ENCODE peak calls at places on chromosomes 7 and 10, in nine cellular contexts. O is OCI-LY7, G is heart left ventricle, E is GM13976, X is CD14-positive monocyte, U is heart right ventricle, M is mucosa of descending colon, K is tibial artery, J is tibial nerve. Y is an unnamed sample.

GRCh38 chr10:91298224-91298862 is 77.9 kb downstream of the PCGF5 start:
- DNase-seq in M (peak), U (peak), X (no peak), K (peak), E (peak), J (peak), O (peak), G (peak), Y (peak)

GRCh38 chr10:103832806-103833205 is 22.6 kb downstream of the SH3PXD2A start:
- DNase-seq in M (no peak), E (no peak), X (no peak), J (no peak), K (no peak), U (no peak), O (no peak), G (no peak), Y (no peak)

GRCh38 chr7:150645259-150646020 is 13.3 kb upstream of the GIMAP6 start:
- DNase-seq in U (no peak), J (no peak), E (no peak), X (no peak), K (no peak), O (no peak), M (no peak), G (no peak), Y (no peak)

GRCh38 chr7:6637544-6638229 is 569 bp downstream of the ZNF316 start:
- DNase-seq in K (peak), J (no peak), X (no peak), U (no peak), M (peak), E (peak), O (peak), G (peak), Y (peak)

GRCh38 chr7:38568497-38568896 is 62.7 kb downstream of the AMPH start:
- DNase-seq in M (no peak), X (no peak), E (no peak), K (no peak), U (no peak), O (no peak), J (no peak), G (no peak), Y (no peak)

GRCh38 chr7:122518488-122518887 is 180.4 kb downstream of the RNF133 start:
- DNase-seq in M (no peak), J (no peak), O (no peak), G (no peak), E (no peak), U (no peak), X (no peak), K (no peak), Y (no peak)

GRCh38 chr10:31620236-31621151 is 301.5 kb downstream of the ZEB1 start:
- DNase-seq in X (no peak), E (no peak), M (peak), K (peak), O (no peak), J (peak), U (peak), G (peak), Y (no peak)

GRCh38 chr7:157690833-157691382 is 354.1 kb downstream of the DNAJB6 start:
- DNase-seq in X (peak), K (peak), M (peak), U (peak), O (no peak), E (no peak), J (peak), G (peak), Y (no peak)

GRCh38 chr7:33905389-33906032 is at the start of gene BMPER:
- DNase-seq in O (no peak), X (no peak), J (no peak), G (no peak), E (peak), M (peak), K (peak), U (no peak), Y (peak)

GRCh38 chr7:86647340-86648094 is 3.8 kb downstream of the GRM3 start:
- DNase-seq in U (no peak), K (no peak), J (no peak), G (no peak), M (no peak), O (no peak), X (no peak), E (no peak), Y (no peak)

GRCh38 chr7:83065714-83066113 is 97.0 kb downstream of the PCLO start:
- DNase-seq in X (no peak), K (no peak), O (no peak), M (no peak), U (no peak), J (no peak), G (no peak), E (no peak), Y (no peak)

GRCh38 chr7:111987115-111987826 is 218.9 kb downstream of the DOCK4 start:
- DNase-seq in G (peak), J (no peak), X (peak), E (no peak), U (peak), M (no peak), O (peak), K (no peak), Y (no peak)

GRCh38 chr7:117045927-117046710 is 92.8 kb downstream of the ST7 start:
- DNase-seq in E (no peak), O (no peak), G (no peak), M (no peak), J (no peak), U (no peak), X (no peak), K (no peak), Y (no peak)

GRCh38 chr10:46549171-46550075 is 7.0 kb downstream of the GPRIN2 start:
- DNase-seq in E (no peak), G (peak), J (no peak), M (no peak), K (peak), O (no peak), U (peak), X (peak), Y (no peak)

GRCh38 chr7:17624379-17624778 is 315.9 kb downstream of the SNX13 start:
- DNase-seq in G (no peak), J (no peak), U (no peak), O (no peak), K (no peak), E (no peak), M (no peak), X (no peak), Y (no peak)

GRCh38 chr10:111384556-111384955 is 307.7 kb downstream of the ADRA2A start:
- DNase-seq in K (no peak), X (no peak), G (no peak), J (no peak), O (no peak), E (no peak), U (no peak), M (no peak), Y (no peak)

GRCh38 chr10:73413108-73413527 is 740 bp downstream of the ANXA7 start:
- DNase-seq in G (no peak), K (no peak), X (no peak), J (peak), U (peak), O (peak), M (peak), E (peak), Y (peak)

GRCh38 chr7:64875658-64876406 is 27.2 kb upstream of the ZNF273 start:
- DNase-seq in E (no peak), U (no peak), M (no peak), K (no peak), X (no peak), G (no peak), J (peak), O (no peak), Y (no peak)

GRCh38 chr7:121278120-121279021 is 50.4 kb upstream of the WNT16 start:
- DNase-seq in J (no peak), U (no peak), M (no peak), E (peak), O (no peak), X (no peak), K (no peak), G (no peak), Y (no peak)

GRCh38 chr7:120404042-120404441 is 131.1 kb downstream of the KCND2 start:
- DNase-seq in E (no peak), J (no peak), K (no peak), G (no peak), U (no peak), O (no peak), X (no peak), M (no peak), Y (no peak)

GRCh38 chr7:141198191-141198958 is 124.5 kb downstream of the TMEM178B start:
- DNase-seq in M (no peak), E (no peak), G (no peak), J (no peak), K (no peak), X (no peak), U (no peak), O (no peak), Y (no peak)

GRCh38 chr7:120991570-120991969 is 3.1 kb downstream of the CPED1 start:
- DNase-seq in M (no peak), U (no peak), J (no peak), X (no peak), G (no peak), K (no peak), O (no peak), E (no peak), Y (no peak)

GRCh38 chr7:46383605-46384004 is 462.5 kb upstream of the IGFBP3 start:
- DNase-seq in X (no peak), M (no peak), O (no peak), J (no peak), G (no peak), U (no peak), E (no peak), K (no peak), Y (no peak)

GRCh38 chr10:68423522-68423921 is 16.4 kb upstream of the RUFY2 start:
- DNase-seq in M (no peak), J (no peak), X (no peak), O (no peak), E (no peak), K (no peak), U (no peak), G (no peak), Y (no peak)

GRCh38 chr10:19432000-19432399 is 383.4 kb downstream of the MALRD1 start:
- DNase-seq in E (no peak), O (no peak), X (no peak), G (no peak), U (no peak), K (no peak), J (no peak), M (no peak), Y (no peak)

GRCh38 chr10:77641788-77642397 is 4.3 kb upstream of the KCNMA1 start:
- DNase-seq in U (peak), M (no peak), O (peak), J (peak), E (peak), X (no peak), K (no peak), G (peak), Y (peak)

GRCh38 chr10:44300666-44301649 is 83.9 kb downstream of the CXCL12 start:
- DNase-seq in K (no peak), E (no peak), U (peak), M (no peak), G (peak), X (no peak), O (no peak), J (no peak), Y (no peak)

GRCh38 chr10:25933653-25934608 is at the start of gene MYO3A:
- DNase-seq in G (no peak), K (peak), E (peak), U (no peak), O (no peak), M (no peak), J (no peak), X (no peak), Y (peak)

GRCh38 chr7:2508327-2509231 is 11.0 kb upstream of the LFNG start:
- DNase-seq in M (peak), J (peak), E (peak), O (peak), G (peak), U (peak), K (no peak), X (peak), Y (no peak)

DNA sequence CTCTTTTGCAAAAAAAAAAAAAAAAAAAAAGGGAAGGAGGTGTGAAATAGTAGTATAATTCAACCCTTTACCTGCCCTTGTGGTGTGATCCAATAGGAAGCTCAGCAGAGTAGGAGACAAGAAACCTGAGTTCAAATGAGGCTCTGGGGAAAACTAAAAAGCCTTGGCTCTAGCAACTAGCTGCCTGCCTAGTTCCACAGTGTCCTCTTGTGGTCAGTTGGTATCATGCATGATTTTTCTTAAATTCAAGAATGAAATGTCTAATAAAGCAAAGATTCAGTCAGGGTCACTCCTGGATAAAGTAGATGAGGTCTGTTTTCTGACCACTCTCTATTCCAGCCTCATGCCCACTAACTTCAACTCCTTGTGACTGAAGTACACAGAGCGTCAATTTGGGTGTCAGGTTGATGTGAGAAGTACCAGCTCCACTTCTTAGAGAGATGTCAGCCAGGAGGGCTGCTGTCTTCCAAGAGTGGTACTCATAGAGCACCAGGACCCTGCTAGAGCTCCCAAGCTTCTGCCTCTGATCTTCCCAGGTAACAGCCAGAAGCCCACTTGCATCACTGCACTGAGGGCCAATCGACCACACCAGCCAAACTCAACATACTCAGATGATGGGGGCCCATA is 10.5 kb downstream of the LSM5 start:
- DNase-seq in M (no peak), J (no peak), G (no peak), E (peak), O (peak), X (no peak), K (no peak), U (peak), Y (peak)
- TF ChIP-seq CTCF in M (peak), J (peak), G (peak), E (peak), O (peak), X (peak), K (peak), U (peak), Y (peak)

GRCh38 chr10:89466599-89467035 is 52.2 kb downstream of the IFIT5 start:
- DNase-seq in O (peak), E (no peak), M (no peak), K (no peak), J (no peak), U (no peak), G (no peak), X (no peak), Y (no peak)
- TF ChIP-seq CTCF in O (peak), E (no peak), M (no peak), K (peak), J (peak), U (peak), G (peak), X (peak), Y (no peak)

DNA sequence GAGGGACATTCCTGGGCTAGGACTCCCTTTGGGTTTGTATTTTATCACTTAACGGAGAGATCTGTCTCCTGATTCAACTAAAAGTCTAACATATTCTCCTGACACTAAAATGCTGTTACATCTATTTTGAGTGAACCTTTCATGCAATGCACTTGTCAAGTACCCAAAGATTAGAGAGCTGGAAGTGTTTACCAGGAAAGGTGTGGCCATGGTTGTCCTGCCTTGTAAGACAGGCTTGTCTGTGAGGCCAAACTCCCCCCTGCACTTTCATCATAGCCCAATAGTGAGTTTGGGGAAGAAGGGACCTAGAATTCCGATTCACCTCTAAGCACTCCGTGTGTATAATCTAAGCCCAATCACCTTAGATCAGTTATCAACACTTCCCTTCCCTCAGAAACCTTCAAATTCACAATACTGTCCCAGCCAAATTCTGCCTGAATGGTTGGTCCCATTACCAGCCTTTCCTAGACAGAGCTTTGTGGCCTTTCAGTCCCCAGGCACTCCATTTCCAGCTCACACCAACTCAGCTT is 162.6 kb upstream of the NAMPT start:
- DNase-seq in O (no peak), M (no peak), U (no peak), K (no peak), X (no peak), E (no peak), J (no peak), G (no peak), Y (no peak)
- TF ChIP-seq CTCF in O (no peak), M (no peak), U (no peak), K (no peak), X (no peak), E (no peak), J (no peak), G (no peak), Y (no peak)

GRCh38 chr7:152553671-152554317 is 118.0 kb upstream of the KMT2C start:
- DNase-seq in X (no peak), K (no peak), G (no peak), J (no peak), U (no peak), O (no peak), M (no peak), E (no peak), Y (no peak)
- TF ChIP-seq CTCF in X (no peak), K (no peak), G (no peak), J (no peak), U (no peak), O (no peak), M (no peak), E (no peak), Y (no peak)

DNA sequence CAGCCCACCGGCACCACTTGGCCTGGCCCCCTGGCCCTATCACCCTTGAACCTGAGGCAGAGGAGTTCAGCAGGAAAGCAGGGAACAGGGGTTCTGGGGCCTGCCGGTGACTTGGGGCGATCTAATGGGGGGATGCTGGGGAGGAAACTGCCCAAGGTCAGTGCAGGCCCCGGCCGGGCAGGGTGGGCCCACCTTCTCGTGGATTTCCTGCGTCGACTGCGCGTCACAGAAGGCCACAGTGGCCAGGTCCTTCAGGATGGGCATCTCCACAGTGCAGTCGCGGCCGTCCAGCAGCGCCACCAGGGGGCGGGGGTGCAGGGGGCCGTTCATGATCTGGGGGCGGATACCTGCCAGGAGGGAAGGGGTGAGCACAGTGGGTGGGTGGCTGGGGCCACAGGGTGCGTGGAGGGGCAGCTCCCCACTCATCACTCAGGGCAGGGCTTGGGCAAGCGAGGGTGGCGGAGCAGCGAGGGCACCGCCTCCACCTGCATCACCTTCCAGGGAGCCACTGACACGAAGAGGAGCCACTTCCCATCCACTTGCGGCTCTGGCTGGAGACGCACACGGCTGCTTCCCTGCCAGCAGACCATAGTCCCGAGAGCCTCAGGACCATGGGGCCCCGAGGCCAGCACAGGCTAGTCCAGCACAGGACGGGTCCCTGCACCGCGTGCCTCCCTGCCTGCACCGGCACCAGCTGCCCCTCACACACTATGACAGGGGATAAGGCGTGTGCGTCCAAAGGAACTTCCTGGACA is 61.4 kb downstream of the ZRANB1 start:
- DNase-seq in K (peak), J (no peak), M (peak), X (no peak), U (peak), O (no peak), E (peak), G (peak), Y (no peak)
- TF ChIP-seq CTCF in K (no peak), J (no peak), M (no peak), X (no peak), U (no peak), O (no peak), E (no peak), G (no peak), Y (no peak)

Y was measured in glutamatergic neuron.